ENCODE peak calls at places on chromosomes 13 and 19, in four cellular contexts. One of them, this sample, is unnamed.

GRCh38 chr19:3723883-3724282 is 15.7 kb downstream of the TJP3 start:
- DNase-seq in dorsolateral prefrontal cortex: no peak
- DNase-seq in iris pigment epithelial cell: no peak
- DNase-seq in activated effector memory CD4-positive, alpha-beta T cell treated with anti-CD3 and anti-CD28 coated beads, Interleukin-2, amount 50 U/mL, for 16 hours: no peak
- DNase-seq in this sample: no peak

GRCh38 chr13:33003458-33004019 is 12.7 kb upstream of the KL start:
- DNase-seq in dorsolateral prefrontal cortex: no peak
- DNase-seq in iris pigment epithelial cell: no peak
- DNase-seq in activated effector memory CD4-positive, alpha-beta T cell treated with anti-CD3 and anti-CD28 coated beads, Interleukin-2, amount 50 U/mL, for 16 hours: no peak
- DNase-seq in this sample: no peak

GRCh38 chr19:56217039-56217949 is 15.2 kb downstream of the ZSCAN5C start:
- DNase-seq in dorsolateral prefrontal cortex: no peak
- DNase-seq in iris pigment epithelial cell: peak; percentile 41
- DNase-seq in activated effector memory CD4-positive, alpha-beta T cell treated with anti-CD3 and anti-CD28 coated beads, Interleukin-2, amount 50 U/mL, for 16 hours: no peak
- DNase-seq in this sample: no peak

GRCh38 chr13:96781141-96781540 is 213.1 kb downstream of the OXGR1 start:
- DNase-seq in dorsolateral prefrontal cortex: peak; percentile 76
- DNase-seq in iris pigment epithelial cell: no peak
- DNase-seq in activated effector memory CD4-positive, alpha-beta T cell treated with anti-CD3 and anti-CD28 coated beads, Interleukin-2, amount 50 U/mL, for 16 hours: no peak
- DNase-seq in this sample: no peak

GRCh38 chr13:44061876-44062275 is 182.2 kb downstream of the LACC1 start:
- DNase-seq in dorsolateral prefrontal cortex: no peak
- DNase-seq in iris pigment epithelial cell: no peak
- DNase-seq in activated effector memory CD4-positive, alpha-beta T cell treated with anti-CD3 and anti-CD28 coated beads, Interleukin-2, amount 50 U/mL, for 16 hours: no peak
- DNase-seq in this sample: no peak

GRCh38 chr19:17830567-17831418 is 9.5 kb upstream of the INSL3 start:
- DNase-seq in dorsolateral prefrontal cortex: peak; percentile 95
- DNase-seq in iris pigment epithelial cell: peak; percentile 89
- DNase-seq in activated effector memory CD4-positive, alpha-beta T cell treated with anti-CD3 and anti-CD28 coated beads, Interleukin-2, amount 50 U/mL, for 16 hours: peak; percentile 74
- DNase-seq in this sample: peak; percentile 62

GRCh38 chr13:39603424-39603947 is 493 bp upstream of the LHFPL6 start:
- DNase-seq in dorsolateral prefrontal cortex: peak; percentile 45
- DNase-seq in iris pigment epithelial cell: peak; percentile 34
- DNase-seq in activated effector memory CD4-positive, alpha-beta T cell treated with anti-CD3 and anti-CD28 coated beads, Interleukin-2, amount 50 U/mL, for 16 hours: no peak
- DNase-seq in this sample: no peak

GRCh38 chr13:98273824-98274786 is 97.0 kb upstream of the RNF113B start:
- DNase-seq in dorsolateral prefrontal cortex: no peak
- DNase-seq in iris pigment epithelial cell: no peak
- DNase-seq in activated effector memory CD4-positive, alpha-beta T cell treated with anti-CD3 and anti-CD28 coated beads, Interleukin-2, amount 50 U/mL, for 16 hours: no peak
- DNase-seq in this sample: no peak

GRCh38 chr13:31538067-31539042 is 201.0 kb upstream of the RXFP2 start:
- DNase-seq in dorsolateral prefrontal cortex: no peak
- DNase-seq in iris pigment epithelial cell: peak; percentile 36
- DNase-seq in activated effector memory CD4-positive, alpha-beta T cell treated with anti-CD3 and anti-CD28 coated beads, Interleukin-2, amount 50 U/mL, for 16 hours: no peak
- DNase-seq in this sample: peak; percentile 5

This sample was measured in germinal center.